ENCODE peak calls at places on chromosomes 4 and X, in five cellular contexts. M, E, L, A and H are unnamed samples.

GRCh38 chrX:23304881-23305280 is 29.8 kb upstream of the PTCHD1 start:
- DNase-seq in A (no peak), M (no peak), E (no peak), L (no peak), H (no peak)

GRCh38 chr4:122712782-122713181 is 19.7 kb upstream of the BBS12 start:
- DNase-seq in E (no peak), M (no peak), A (peak; percentile 24), L (no peak), H (no peak)

GRCh38 chr4:107736924-107737448 is 17.0 kb upstream of the PAPSS1 start:
- DNase-seq in M (no peak), L (no peak), A (peak; percentile 57), E (no peak), H (peak; percentile 22)

GRCh38 chr4:184824776-184825393 is 883 bp downstream of the ACSL1 start:
- DNase-seq in L (no peak), A (no peak), M (no peak), E (no peak), H (no peak)

GRCh38 chrX:48278958-48279357 is 23.8 kb downstream of the SSX1 start:
- DNase-seq in L (no peak), M (no peak), E (peak; percentile 20), A (no peak), H (no peak)

GRCh38 chr4:54093609-54094240 is 6.2 kb upstream of the GSX2 start:
- DNase-seq in M (no peak), L (no peak), E (no peak), A (no peak), H (no peak)

GRCh38 chr4:152344001-152344400 is 191.9 kb downstream of the FBXW7 start:
- DNase-seq in E (no peak), L (no peak), A (no peak), M (no peak), H (no peak)

GRCh38 chr4:88033309-88033708 is 25.9 kb downstream of the PKD2 start:
- DNase-seq in M (no peak), L (peak; percentile 61), A (peak; percentile 72), E (peak; percentile 40), H (no peak)

GRCh38 chr4:112170451-112170993 is 25.3 kb downstream of the FAM241A start:
- DNase-seq in M (no peak), E (no peak), L (no peak), A (peak; percentile 92), H (peak; percentile 16)

GRCh38 chr4:76589872-76590846 is 155.1 kb downstream of the SHROOM3 start:
- DNase-seq in L (no peak), M (no peak), E (no peak), A (peak; percentile 92), H (peak; percentile 53)

GRCh38 chr4:29081230-29081955 is 1638.8 kb upstream of the PCDH7 start:
- DNase-seq in E (no peak), M (no peak), A (peak; percentile 28), L (no peak), H (no peak)

GRCh38 chrX:102840871-102841705 is 96.0 kb upstream of the RAB40AL start:
- DNase-seq in E (no peak), L (no peak), M (no peak), A (peak; percentile 34), H (no peak)

GRCh38 chr4:6753103-6753560 is 29.4 kb upstream of the KIAA0232 start:
- DNase-seq in E (no peak), A (no peak), L (no peak), M (no peak), H (no peak)

GRCh38 chr4:76233534-76233933 is 18.0 kb upstream of the FAM47E start:
- DNase-seq in A (no peak), L (no peak), M (no peak), E (no peak), H (no peak)

GRCh38 chrX:110120025-110120424 is 117.1 kb downstream of the TMEM164 start:
- DNase-seq in A (no peak), M (no peak), E (no peak), L (no peak), H (no peak)

GRCh38 chrX:154526901-154527675 is 11.1 kb upstream of the FAM3A start:
- DNase-seq in A (peak; percentile 67), L (peak; percentile 73), M (peak; percentile 47), E (peak; percentile 67), H (no peak)

GRCh38 chrX:100995469-100995868 is 26.0 kb downstream of the ARL13A start:
- DNase-seq in L (no peak), A (peak; percentile 93), M (no peak), E (no peak), H (no peak)

GRCh38 chr4:158201310-158201709 is 9.0 kb upstream of the TMEM144 start:
- DNase-seq in E (no peak), A (no peak), M (no peak), L (peak; percentile 24), H (no peak)

GRCh38 chr4:4575284-4576211 is 33.7 kb upstream of the STX18 start:
- DNase-seq in M (peak; percentile 53), L (peak; percentile 62), A (peak; percentile 18), E (no peak), H (peak; percentile 51)

GRCh38 chrX:116204947-116205346 is 34.4 kb downstream of the AGTR2 start:
- DNase-seq in M (no peak), L (no peak), A (no peak), E (no peak), H (no peak)

GRCh38 chr4:120801171-120801758 is 121.3 kb downstream of the PRDM5 start:
- DNase-seq in L (peak; percentile 75), A (peak; percentile 78), M (no peak), E (no peak), H (peak; percentile 3)

GRCh38 chr4:140162596-140162995 is 8.6 kb upstream of the MAML3 start:
- DNase-seq in M (no peak), L (no peak), A (no peak), E (no peak), H (no peak)

GRCh38 chrX:119726900-119727555 is 31.4 kb upstream of the SOWAHD start:
- DNase-seq in A (no peak), E (no peak), L (no peak), M (no peak), H (no peak)

GRCh38 chrX:119721926-119722325 is 29.0 kb upstream of the SEPTIN6 start:
- DNase-seq in A (no peak), M (no peak), L (no peak), E (no peak), H (no peak)

GRCh38 chrX:119721487-119721886 is 28.5 kb upstream of the SEPTIN6 start:
- DNase-seq in A (no peak), E (no peak), M (no peak), L (no peak), H (no peak)
- TF ChIP-seq POLR2A in A (no peak), E (no peak), M (no peak), L (no peak), H (no peak)

DNA sequence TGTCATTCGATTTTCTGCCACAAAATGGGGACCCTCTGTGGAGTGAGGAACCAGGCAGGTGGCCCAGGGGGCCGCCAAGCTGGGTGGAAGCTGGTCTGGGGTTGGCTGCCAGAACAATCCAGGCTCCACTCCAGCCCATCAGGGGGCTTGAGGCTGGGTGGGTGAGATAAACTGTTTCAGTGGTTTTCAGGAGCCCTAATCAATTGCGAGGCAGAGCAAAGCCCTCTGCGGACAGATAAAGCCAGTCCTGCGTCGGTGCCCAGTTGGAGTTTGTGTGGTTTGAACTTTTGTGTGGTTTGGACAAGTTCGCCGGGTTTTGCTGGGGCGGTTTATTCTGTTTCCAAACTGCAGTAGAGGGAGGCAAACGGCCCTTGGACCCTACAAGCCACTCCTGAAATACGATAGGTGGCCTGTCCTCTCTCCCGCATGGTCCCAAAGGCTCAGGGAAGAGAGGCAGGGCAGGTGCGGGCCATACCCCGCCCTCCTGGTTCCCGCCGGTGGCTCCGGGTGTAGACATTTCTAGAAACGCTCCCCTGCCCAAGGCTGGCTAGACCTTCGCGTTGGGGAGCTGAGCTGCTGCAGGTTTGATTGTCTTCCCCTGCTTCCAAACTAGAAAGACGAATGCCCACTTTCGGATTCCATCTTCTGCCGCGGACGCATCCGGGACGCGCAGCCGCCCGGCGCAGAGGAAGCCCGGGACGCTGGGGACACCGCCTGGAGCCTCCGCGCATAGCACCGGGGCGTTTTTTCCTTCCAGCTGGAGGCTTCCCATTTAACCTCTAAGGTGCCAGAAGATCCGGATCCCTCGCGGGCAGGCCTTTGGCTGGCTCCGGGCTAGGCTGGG is 169.0 kb upstream of the BCOR start:
- DNase-seq in L (peak; percentile 72), M (peak; percentile 41), A (peak; percentile 56), E (no peak), H (peak; percentile 30)
- TF ChIP-seq POLR2A in L (peak; percentile 37), M (no peak), A (peak; percentile 26), E (no peak), H (no peak)

DNA sequence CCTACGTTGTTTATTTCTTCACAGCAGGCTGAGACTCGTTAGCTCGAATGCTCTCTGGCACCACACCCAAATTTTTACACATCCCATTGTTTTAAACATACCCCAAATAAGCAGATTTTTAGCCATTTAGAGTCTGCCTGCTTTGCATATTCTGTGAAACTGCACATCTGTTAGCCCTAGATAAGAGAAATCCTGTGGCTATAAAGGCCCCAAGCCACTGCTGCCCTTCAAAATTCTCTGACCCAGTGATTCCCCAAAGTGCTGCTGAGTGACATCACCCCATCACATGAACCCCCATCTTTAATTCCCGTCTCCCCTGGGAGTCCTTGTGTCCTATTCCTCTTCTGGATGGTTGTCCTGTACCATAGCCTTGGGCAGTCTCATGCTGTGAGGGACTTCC is 20.8 kb downstream of the TEX13C start:
- DNase-seq in A (no peak), E (no peak), L (no peak), M (no peak), H (no peak)
- TF ChIP-seq POLR2A in A (no peak), E (no peak), L (no peak), M (no peak), H (no peak)

GRCh38 chrX:15335135-15336022 is at the start of gene PIGA:
- DNase-seq in A (peak; percentile 96), L (peak; percentile 94), E (peak; percentile 93), M (peak; percentile 72), H (peak; percentile 45)
- TF ChIP-seq POLR2A in A (peak; percentile 82), L (peak; percentile 92), E (no peak), M (peak; percentile 67), H (peak; percentile 78)

GRCh38 chrX:134406230-134406794 is 53.7 kb upstream of the HPRT1 start:
- DNase-seq in L (no peak), M (no peak), A (no peak), E (no peak), H (no peak)
- TF ChIP-seq POLR2A in L (no peak), M (no peak), A (no peak), E (no peak), H (no peak)

GRCh38 chr4:94653984-94654609 is 103.7 kb upstream of the BMPR1B start:
- DNase-seq in L (no peak), A (no peak), E (no peak), M (no peak), H (no peak)
- TF ChIP-seq POLR2A in L (no peak), A (no peak), E (no peak), M (no peak), H (no peak)